ENCODE peak calls at places on chromosomes 11 and 22, in seven cellular contexts. Q is fibroblast of lung; P is neuronal stem cell; V is tibial nerve; K is kidney; L is CD4-positive, alpha-beta memory T cell; M is Peyer's patch. F is an unnamed sample.
A peak's percentile ranks its signal among the peaks of the same experiment; 100 is the strongest.

GRCh38 chr22:46564084-46564714 is 26.8 kb upstream of the CELSR1 start:
- DNase-seq in Q (no peak), P (no peak), V (no peak), K (no peak), L (no peak), M (peak; percentile 73), F (peak; percentile 35)

GRCh38 chr11:3022300-3022967 is 30.3 kb upstream of the NAP1L4 start:
- DNase-seq in Q (peak; percentile 74), P (no peak), V (no peak), K (peak; percentile 41), L (no peak), M (no peak), F (no peak)

GRCh38 chr11:65918211-65919150 is at the start of gene C11orf68:
- DNase-seq in Q (peak; percentile 25), P (no peak), V (no peak), K (no peak), L (no peak), M (no peak), F (peak; percentile 64)

GRCh38 chr11:133894956-133895549 is 49.7 kb upstream of the SPATA19 start:
- DNase-seq in Q (no peak), P (no peak), V (no peak), K (no peak), L (no peak), M (peak; percentile 9), F (no peak)

GRCh38 chr11:76704171-76704948 is 33.8 kb upstream of the LRRC32 start:
- DNase-seq in Q (no peak), P (no peak), V (no peak), K (no peak), L (no peak), M (no peak), F (no peak)

GRCh38 chr11:23404225-23405160 is 544.2 kb upstream of the CCDC179 start:
- DNase-seq in Q (no peak), P (no peak), V (no peak), K (peak; percentile 59), L (no peak), M (no peak), F (no peak)

GRCh38 chr11:32176223-32176811 is 85.4 kb downstream of the RCN1 start:
- DNase-seq in Q (peak; percentile 82), P (peak; percentile 91), V (peak; percentile 70), K (peak; percentile 70), L (peak; percentile 77), M (peak; percentile 57), F (peak; percentile 68)

GRCh38 chr11:65639623-65640482 is 2.0 kb downstream of the SIPA1 start:
- DNase-seq in Q (no peak), P (no peak), V (no peak), K (peak; percentile 86), L (peak; percentile 87), M (no peak), F (no peak)

GRCh38 chr11:67300756-67301312 is 2.5 kb upstream of the SSH3 start:
- DNase-seq in Q (no peak), P (no peak), V (peak; percentile 11), K (peak; percentile 74), L (no peak), M (peak; percentile 40), F (no peak)

GRCh38 chr11:93492464-93493251 is 50.5 kb downstream of the SMCO4 start:
- DNase-seq in Q (no peak), P (no peak), V (no peak), K (no peak), L (no peak), M (no peak), F (no peak)

GRCh38 chr22:35467788-35468187 is 67.8 kb downstream of the MCM5 start:
- DNase-seq in Q (peak; percentile 70), P (peak; percentile 29), V (peak; percentile 55), K (peak; percentile 94), L (no peak), M (peak; percentile 62), F (no peak)

GRCh38 chr11:72969894-72970335 is 155.7 kb downstream of the ATG16L2 start:
- DNase-seq in Q (peak; percentile 82), P (no peak), V (no peak), K (no peak), L (peak; percentile 29), M (no peak), F (peak; percentile 20)

GRCh38 chr11:34356576-34356917 is 1.3 kb downstream of the ABTB2 start:
- DNase-seq in Q (peak; percentile 47), P (no peak), V (no peak), K (peak; percentile 81), L (no peak), M (peak; percentile 57), F (peak; percentile 29)

GRCh38 chr11:121236115-121237001 is 56.2 kb upstream of the SC5D start:
- DNase-seq in Q (no peak), P (peak; percentile 37), V (no peak), K (no peak), L (no peak), M (no peak), F (peak; percentile 82)

GRCh38 chr11:121467965-121468364 is 15.2 kb upstream of the SORL1-AS1 start:
- DNase-seq in Q (no peak), P (no peak), V (no peak), K (no peak), L (peak; percentile 72), M (no peak), F (no peak)

GRCh38 chr11:15038963-15039362 is 34.4 kb upstream of the CALCB start:
- DNase-seq in Q (peak; percentile 37), P (no peak), V (no peak), K (no peak), L (no peak), M (no peak), F (no peak)

GRCh38 chr11:61082931-61083531 is 19.3 kb upstream of the CD5 start:
- DNase-seq in Q (no peak), P (no peak), V (no peak), K (no peak), L (peak; percentile 54), M (no peak), F (no peak)

GRCh38 chr11:62087694-62088093 is 36.1 kb upstream of the INCENP start:
- DNase-seq in Q (no peak), P (no peak), V (no peak), K (no peak), L (no peak), M (no peak), F (no peak)

GRCh38 chr11:115806056-115806455 is 301.8 kb upstream of the CADM1 start:
- DNase-seq in Q (no peak), P (no peak), V (no peak), K (no peak), L (no peak), M (no peak), F (no peak)

GRCh38 chr11:115803341-115803740 is 299.1 kb upstream of the CADM1 start:
- DNase-seq in Q (no peak), P (no peak), V (no peak), K (no peak), L (no peak), M (no peak), F (no peak)

GRCh38 chr11:115802641-115803040 is 298.4 kb upstream of the CADM1 start:
- DNase-seq in Q (no peak), P (no peak), V (no peak), K (no peak), L (no peak), M (no peak), F (no peak)

GRCh38 chr11:115808351-115808940 is 304.2 kb upstream of the CADM1 start:
- DNase-seq in Q (no peak), P (no peak), V (no peak), K (no peak), L (no peak), M (no peak), F (no peak)
- H3K9me3 ChIP-seq in Q (no peaks in the 10 kb centered on the region), P (no peaks in the 10 kb centered on the region), V (no peaks in the 10 kb centered on the region), K (peaks cover 16% of the 10 kb centered on the region), L (no peaks in the 10 kb centered on the region), M (peaks cover 19% of the 10 kb centered on the region), F (no peaks in the 10 kb centered on the region)

GRCh38 chr22:24435323-24435645 is 7.9 kb downstream of the ADORA2A start:
- DNase-seq in Q (no peak), P (no peak), V (no peak), K (no peak), L (no peak), M (no peak), F (no peak)
- H3K4me3 ChIP-seq in Q (no peak overlapping the region), P (no peak overlapping the region), V (no peak overlapping the region), K (no peak overlapping the region), L (peak overlapping the region; percentile 16), M (peak overlapping the region; percentile 23), F (no peak overlapping the region)

GRCh38 chr22:48370508-48371325 is 1457.0 kb downstream of the BRD1 start:
- DNase-seq in Q (no peak), P (no peak), V (no peak), K (no peak), L (no peak), M (no peak), F (peak; percentile 17)

GRCh38 chr22:48369789-48370507 is 1457.7 kb downstream of the BRD1 start:
- DNase-seq in Q (no peak), P (no peak), V (no peak), K (no peak), L (no peak), M (peak; percentile 64), F (peak; percentile 93)

GRCh38 chr22:48367731-48368130 is 1459.9 kb downstream of the BRD1 start:
- DNase-seq in Q (no peak), P (no peak), V (no peak), K (no peak), L (no peak), M (no peak), F (peak; percentile 33)

GRCh38 chr22:48371391-48371790 is 1456.3 kb downstream of the BRD1 start:
- DNase-seq in Q (no peak), P (no peak), V (no peak), K (no peak), L (no peak), M (no peak), F (peak; percentile 31)

DNA sequence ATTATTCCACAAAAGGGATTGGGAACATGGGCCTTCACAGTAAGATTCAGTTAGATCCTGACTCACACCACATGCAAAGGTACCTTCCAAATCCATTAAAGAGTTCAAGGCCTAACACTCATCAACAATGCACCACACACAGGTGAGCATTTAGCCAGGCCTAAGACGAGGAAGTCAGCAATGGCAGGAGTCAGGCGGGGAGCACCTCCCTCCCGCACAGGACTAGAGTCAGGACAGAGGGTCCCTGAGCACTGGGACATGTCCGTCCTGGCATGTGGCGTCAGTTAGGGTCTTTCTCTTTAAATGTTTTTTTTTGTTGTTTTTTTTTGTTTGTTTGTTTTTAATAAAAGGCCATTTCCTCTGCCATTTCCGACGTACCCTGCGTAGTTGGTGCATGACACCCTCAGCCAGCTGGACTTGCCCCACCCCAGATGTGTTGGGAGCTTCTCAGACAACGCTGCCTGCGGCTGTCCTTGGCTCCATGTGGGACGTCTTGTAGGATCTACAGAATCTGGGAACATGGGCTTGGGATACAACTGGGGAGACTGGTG is 1458.6 kb downstream of the BRD1 start:
- DNase-seq in Q (no peak), P (no peak), V (no peak), K (no peak), L (no peak), M (no peak), F (no peak)
- H3K9me3 ChIP-seq in Q (no peaks in the 10 kb centered on the region), P (no peaks in the 10 kb centered on the region), V (no peaks in the 10 kb centered on the region), K (no peaks in the 10 kb centered on the region), L (no peaks in the 10 kb centered on the region), M (no peaks in the 10 kb centered on the region), F (no peaks in the 10 kb centered on the region)

DNA sequence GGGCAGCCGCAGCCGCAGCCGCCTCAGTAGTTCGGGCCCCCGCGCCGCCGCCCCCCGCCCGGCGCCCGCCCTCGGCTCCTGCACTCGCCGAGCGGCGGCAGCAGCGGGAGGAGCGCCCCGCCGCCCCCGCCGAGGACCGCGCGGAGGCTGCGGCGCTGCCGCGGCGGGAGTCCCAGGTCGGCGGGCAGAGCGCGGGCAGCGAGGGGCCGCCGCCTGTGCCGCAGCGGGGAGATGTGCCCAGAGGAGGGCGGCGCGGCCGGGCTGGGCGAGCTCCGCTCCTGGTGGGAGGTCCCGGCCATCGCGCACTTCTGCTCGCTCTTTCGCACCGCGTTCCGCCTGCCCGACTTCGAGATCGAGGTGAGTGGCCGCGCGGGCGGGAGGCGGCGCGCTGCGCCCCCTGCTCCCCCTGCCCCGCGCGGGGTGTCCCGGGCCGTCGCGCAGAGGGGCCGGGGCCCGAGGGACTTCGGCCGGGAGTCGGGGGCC is 334 bp downstream of the CECR2 start:
- DNase-seq in Q (peak; percentile 48), P (peak; percentile 57), V (no peak), K (peak; percentile 74), L (no peak), M (peak; percentile 50), F (no peak)
- H3K4me3 ChIP-seq in Q (no peak overlapping the region), P (peak overlapping the region; percentile 62), V (peak overlapping the region; percentile 24), K (no peak overlapping the region), L (no peak overlapping the region), M (peak overlapping the region; percentile 59), F (no peak overlapping the region)

F was measured in SJSA1.